ENCODE peak calls at places on chromosome 11, in nine cellular contexts. V is activated CD4-positive, CD25-positive, alpha-beta regulatory T cell; A is testis; I is cardiac fibroblast; T is ecto neural progenitor cell; Z is effector memory CD4-positive, alpha-beta T cell; M is pons; G is IMR-90; Y is endodermal cell. O is an unnamed sample.
A peak's percentile ranks its signal among the peaks of the same experiment; 100 is the strongest.

GRCh38 chr11:76237914-76238313 is 31.6 kb upstream of the WNT11 start:
- DNase-seq in M (no peak), V (no peak), A (no peak), G (peak; percentile 13), Z (no peak), Y (peak; percentile 74), I (no peak), T (no peak), O (peak; percentile 37)

GRCh38 chr11:12801976-12802375 is 127.8 kb downstream of the TEAD1 start:
- DNase-seq in I (no peak), M (no peak), Y (no peak), V (no peak), G (no peak), A (no peak), T (no peak), Z (no peak), O (peak; percentile 47)

GRCh38 chr11:36449566-36450390 is 60.3 kb downstream of the TRAF6 start:
- DNase-seq in I (peak; percentile 31), G (no peak), Z (no peak), V (no peak), A (no peak), M (no peak), Y (no peak), T (no peak), O (no peak)

GRCh38 chr11:35223429-35223828 is 84.5 kb downstream of the CD44 start:
- DNase-seq in T (peak; percentile 66), I (peak; percentile 71), M (no peak), G (peak; percentile 62), Y (no peak), V (no peak), A (no peak), Z (no peak), O (peak; percentile 78)

GRCh38 chr11:8610532-8611116 is 16.6 kb upstream of the STK33 start:
- DNase-seq in M (no peak), Y (peak; percentile 50), V (no peak), G (no peak), I (peak; percentile 40), A (no peak), T (no peak), Z (no peak), O (no peak)

GRCh38 chr11:35553021-35553420 is 27.6 kb upstream of the PAMR1 start:
- DNase-seq in Y (no peak), T (no peak), V (no peak), I (no peak), G (peak; percentile 67), M (no peak), A (no peak), Z (no peak), O (peak; percentile 60)

GRCh38 chr11:72220696-72221363 is 3.7 kb upstream of the INPPL1 start:
- DNase-seq in V (no peak), Y (peak; percentile 37), Z (no peak), T (peak; percentile 35), I (no peak), M (no peak), A (peak; percentile 10), G (no peak), O (no peak)

GRCh38 chr11:128262463-128263345 is 324.7 kb downstream of the ETS1 start:
- DNase-seq in A (no peak), G (no peak), T (no peak), Z (no peak), M (no peak), I (no peak), V (no peak), Y (no peak), O (no peak)

GRCh38 chr11:57597971-57598830 is 716 bp downstream of the SERPING1 start:
- DNase-seq in M (peak; percentile 17), Y (peak; percentile 94), Z (no peak), G (peak; percentile 24), A (peak; percentile 69), T (peak; percentile 97), I (peak; percentile 88), V (no peak), O (peak; percentile 47)

GRCh38 chr11:100735949-100736675 is 49.0 kb downstream of the ARHGAP42 start:
- DNase-seq in T (no peak), M (no peak), A (no peak), V (no peak), Y (peak; percentile 48), G (peak; percentile 35), Z (no peak), I (peak; percentile 38), O (peak; percentile 23)

GRCh38 chr11:1000357-1000982 is 36.0 kb downstream of the MUC6 start:
- DNase-seq in T (no peak), Z (no peak), G (no peak), Y (no peak), I (no peak), A (no peak), M (no peak), V (no peak), O (no peak)

GRCh38 chr11:92141159-92141558 is 83.5 kb upstream of the FAT3 start:
- DNase-seq in M (no peak), V (no peak), A (no peak), Z (no peak), T (no peak), G (no peak), I (no peak), Y (no peak), O (no peak)